ENCODE peak calls at places on chromosomes 5 and 9, in six cellular contexts. N is GM20000, T is astrocyte, G is PC-9, F is progenitor cell of endocrine pancreas, V is lower leg skin. K is an unnamed sample.

GRCh38 chr5:31811210-31811609 is 172.3 kb downstream of the PDZD2 start:
- DNase-seq in T (peak), G (no peak), N (no peak), V (no peak), F (no peak), K (no peak)

GRCh38 chr5:4156889-4157288 is 561.3 kb downstream of the IRX1 start:
- DNase-seq in V (no peak), N (no peak), T (no peak), F (no peak), G (no peak), K (no peak)

GRCh38 chr9:133455936-133456335 is 3.8 kb upstream of the CACFD1 start:
- DNase-seq in V (no peak), N (no peak), T (no peak), G (no peak), F (no peak), K (no peak)

GRCh38 chr9:34606908-34607307 is 5.0 kb downstream of the RPP25L start:
- DNase-seq in G (no peak), N (no peak), V (no peak), F (no peak), T (no peak), K (no peak)

GRCh38 chr5:107601076-107601475 is 69.7 kb downstream of the EFNA5 start:
- DNase-seq in F (no peak), N (no peak), T (no peak), V (no peak), G (no peak), K (no peak)

GRCh38 chr5:135211791-135212190 is 177.8 kb upstream of the PITX1 start:
- DNase-seq in F (peak), V (peak), N (no peak), G (no peak), T (no peak), K (no peak)

GRCh38 chr5:13218518-13218917 is 726.0 kb downstream of the DNAH5 start:
- DNase-seq in T (no peak), V (no peak), N (no peak), F (no peak), G (peak), K (no peak)

GRCh38 chr9:100379862-100380261 is 27.1 kb upstream of the TEX10 start:
- DNase-seq in V (no peak), N (no peak), T (peak), G (peak), F (no peak), K (no peak)

GRCh38 chr5:175872287-175873089 is 1.1 kb downstream of the CPLX2 start:
- DNase-seq in V (no peak), G (no peak), F (no peak), N (peak), T (no peak), K (no peak)

GRCh38 chr5:90131734-90132133 is 277.8 kb downstream of the CETN3 start:
- DNase-seq in N (peak), G (no peak), V (no peak), F (no peak), T (peak), K (no peak)

GRCh38 chr9:12737871-12738270 is 36.9 kb upstream of the LURAP1L start:
- DNase-seq in T (no peak), V (no peak), N (no peak), G (no peak), F (no peak), K (no peak)

GRCh38 chr9:122821278-122821952 is 7.0 kb downstream of the PDCL start:
- DNase-seq in T (no peak), G (no peak), N (no peak), F (no peak), V (peak), K (no peak)

GRCh38 chr5:158485604-158486081 is 614.1 kb downstream of the EBF1 start:
- DNase-seq in F (no peak), N (no peak), T (no peak), V (peak), G (no peak), K (no peak)

GRCh38 chr9:94139672-94140417 is 55.6 kb downstream of the PTPDC1 start:
- DNase-seq in V (peak), F (no peak), G (peak), N (no peak), T (peak), K (no peak)

GRCh38 chr9:133375116-133375723 is 640 bp downstream of the SURF4 start:
- DNase-seq in F (peak), T (peak), V (no peak), N (peak), G (peak), K (no peak)

GRCh38 chr5:146001544-146002185 is 65.3 kb downstream of the SH3RF2 start:
- DNase-seq in T (no peak), G (no peak), V (no peak), F (no peak), N (no peak), K (no peak)

GRCh38 chr9:38682713-38683112 is 37.2 kb downstream of the FAM240B start:
- DNase-seq in T (peak), V (no peak), N (no peak), G (peak), F (no peak), K (no peak)

GRCh38 chr5:126971455-126972019 is 58.8 kb downstream of the MARCHF3 start:
- DNase-seq in T (no peak), N (no peak), V (no peak), G (no peak), F (no peak), K (no peak)

GRCh38 chr5:120545951-120546350 is 81.9 kb downstream of the PRR16 start:
- DNase-seq in T (no peak), N (no peak), F (no peak), V (no peak), G (no peak), K (no peak)

GRCh38 chr5:72194846-72195245 is 87.6 kb downstream of the MAP1B start:
- DNase-seq in V (no peak), T (no peak), N (peak), F (no peak), G (no peak), K (no peak)

GRCh38 chr5:95928724-95929253 is 32.9 kb downstream of the ELL2 start:
- DNase-seq in T (no peak), N (no peak), V (no peak), F (no peak), G (no peak), K (no peak)

GRCh38 chr5:151238303-151238741 is 14.4 kb upstream of the CCDC69 start:
- DNase-seq in N (peak), V (no peak), G (no peak), F (no peak), T (no peak), K (peak)

GRCh38 chr9:121192959-121193645 is 8.6 kb downstream of the RAB14 start:
- DNase-seq in V (no peak), N (no peak), T (no peak), F (no peak), G (no peak), K (no peak)

GRCh38 chr9:127451681-127452480 is 571 bp downstream of the LRSAM1 start:
- DNase-seq in F (peak), V (peak), N (peak), T (peak), G (peak), K (peak)

GRCh38 chr5:107401470-107402085 is 269.2 kb downstream of the EFNA5 start:
- DNase-seq in G (no peak), F (no peak), T (no peak), V (no peak), N (no peak), K (no peak)

GRCh38 chr9:122912671-122912963 is 506 bp downstream of the ZBTB6 start:
- DNase-seq in F (no peak), G (no peak), V (no peak), T (no peak), N (no peak), K (no peak)

GRCh38 chr5:143913008-143913752 is 101.2 kb downstream of the HMHB1 start:
- DNase-seq in G (no peak), N (no peak), V (no peak), T (peak), F (no peak), K (no peak)

GRCh38 chr5:39178856-39179255 is 40.5 kb downstream of the FYB1 start:
- DNase-seq in N (no peak), T (no peak), G (no peak), F (no peak), V (no peak), K (no peak)

GRCh38 chr5:64074533-64074932 is 91.1 kb upstream of the RNF180 start:
- DNase-seq in G (peak), V (no peak), F (no peak), T (peak), N (peak), K (no peak)
- TF ChIP-seq CTCF in G (peak), V (no peak), F (peak), T (peak), N (peak), K (no peak)

GRCh38 chr5:59218424-59219045 is 635.7 kb downstream of the RAB3C start:
- DNase-seq in T (no peak), F (no peak), N (peak), G (no peak), V (no peak), K (no peak)
- TF ChIP-seq CTCF in T (peak), F (peak), N (no peak), G (peak), V (no peak), K (no peak)

GRCh38 chr5:35335752-35336151 is 105.5 kb upstream of the PRLR start:
- DNase-seq in N (no peak), V (no peak), F (no peak), G (no peak), T (no peak), K (no peak)
- TF ChIP-seq CTCF in N (no peak), V (no peak), F (no peak), G (no peak), T (no peak), K (no peak)

GRCh38 chr9:4740373-4740622 is 704 bp downstream of the AK3 start:
- DNase-seq in N (no peak), G (no peak), T (no peak), V (no peak), F (no peak), K (no peak)

GRCh38 chr9:4739587-4740372 is 1.2 kb downstream of the AK3 start:
- DNase-seq in G (no peak), N (peak), T (no peak), F (no peak), V (no peak), K (no peak)

GRCh38 chr9:4741365-4742031 is 496 bp upstream of the AK3 start:
- DNase-seq in F (no peak), N (peak), T (no peak), G (peak), V (peak), K (no peak)

GRCh38 chr9:4742246-4742645 is 1.2 kb upstream of the AK3 start:
- DNase-seq in T (no peak), N (peak), V (no peak), F (no peak), G (no peak), K (no peak)

GRCh38 chr9:4740623-4741364 is at the start of gene AK3:
- DNase-seq in F (peak), T (peak), V (peak), G (peak), N (peak), K (peak)
- TF ChIP-seq CTCF in F (peak), T (no peak), V (no peak), G (no peak), N (peak), K (no peak)

DNA sequence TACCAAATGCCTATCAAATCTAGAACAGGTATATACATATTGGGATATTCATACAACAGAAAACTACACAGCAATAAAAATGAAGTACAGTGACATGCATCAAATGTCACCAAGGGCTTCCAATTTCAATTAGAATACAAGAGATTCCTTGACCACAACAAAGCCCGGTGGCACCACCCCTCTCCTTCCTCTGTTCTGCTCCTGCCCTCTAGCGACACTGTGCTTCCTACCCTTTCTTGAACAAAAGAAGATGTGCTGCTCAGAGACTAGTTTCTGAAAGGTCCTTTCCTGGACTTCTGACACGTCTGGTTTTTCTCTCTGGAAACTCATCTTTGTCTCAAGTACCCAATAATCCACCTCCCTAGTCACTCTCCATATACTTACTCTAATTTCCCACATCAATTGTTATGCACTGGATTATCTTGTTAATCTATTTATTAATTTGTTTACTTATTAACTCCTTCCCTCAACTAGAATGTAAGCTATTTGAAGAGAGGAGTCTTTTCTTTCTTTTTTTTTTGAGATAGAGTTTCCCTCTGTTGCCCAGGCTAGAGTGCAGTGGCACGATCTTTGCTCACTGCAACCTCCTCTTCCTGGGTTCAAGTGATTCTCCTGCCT is 70.4 kb upstream of the CTSV start:
- DNase-seq in F (no peak), N (peak), T (peak), G (peak), V (no peak), K (no peak)
- TF ChIP-seq CTCF in F (peak), N (peak), T (no peak), G (peak), V (no peak), K (no peak)

GRCh38 chr9:105656131-105656921 is 5.9 kb upstream of the TAL2 start:
- DNase-seq in G (no peak), N (peak), F (peak), T (no peak), V (no peak), K (peak)
- TF ChIP-seq CTCF in G (no peak), N (peak), F (peak), T (no peak), V (no peak), K (no peak)

DNA sequence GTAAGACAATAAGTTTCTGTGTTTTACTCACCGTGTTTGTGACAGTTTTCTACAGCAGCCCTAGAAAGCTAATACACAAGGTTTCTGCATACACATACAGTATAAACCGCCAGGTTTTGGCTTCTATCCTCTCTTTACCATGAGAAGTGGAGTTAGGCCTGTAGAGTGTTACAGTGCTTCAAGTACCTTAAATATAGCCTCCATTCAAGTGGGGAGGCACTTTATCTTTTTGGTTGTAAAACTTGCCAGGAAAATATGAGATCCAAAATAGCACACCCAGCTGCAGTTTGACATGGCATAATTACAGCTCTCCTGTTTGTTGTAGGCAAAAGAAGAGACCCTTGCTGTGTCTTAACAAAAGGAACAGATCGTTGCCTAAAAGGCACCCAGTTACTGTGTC is 90.3 kb upstream of the PTPN3 start:
- DNase-seq in T (no peak), G (no peak), N (no peak), V (no peak), F (no peak), K (no peak)
- TF ChIP-seq CTCF in T (no peak), G (no peak), N (no peak), V (no peak), F (no peak), K (no peak)

DNA sequence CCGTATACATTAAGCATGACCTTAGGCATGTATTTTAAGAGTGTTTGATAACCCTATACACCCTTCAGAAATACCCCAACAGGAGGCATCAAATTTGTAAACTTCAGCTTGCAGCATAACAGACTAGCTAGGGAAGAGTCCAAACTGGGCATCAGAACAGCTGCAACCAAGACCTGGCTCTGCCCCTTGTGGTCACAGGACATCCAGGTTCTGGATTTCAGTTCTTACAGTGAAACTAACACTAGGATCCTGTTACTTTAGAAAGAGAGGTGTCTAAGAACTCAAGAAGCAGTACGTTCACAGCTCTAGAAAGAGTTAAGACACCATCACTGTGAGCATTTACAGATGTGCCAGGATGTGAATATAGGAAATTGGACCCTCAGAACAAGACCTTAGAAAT is 229.8 kb downstream of the BNC2 start:
- DNase-seq in V (no peak), T (no peak), F (no peak), N (no peak), G (no peak), K (no peak)
- TF ChIP-seq CTCF in V (no peak), T (peak), F (peak), N (no peak), G (no peak), K (no peak)

K was measured in activated B cell treated with CpG ODN at 0.5 μM for 24 hours.